ENCODE peak calls at places on chromosomes 1 and 21, in seven cellular contexts. Y is uterus; R is colonic mucosa; Z is H1; O is PC-3; G is CD8-positive, alpha-beta T cell; N is breast epithelium. F is an unnamed sample. For H3K4me1, the result is how much of the 10 kb centered on the place peaks cover.

GRCh38 chr1:116571215-116571919 is 541 bp upstream of the CD58 start:
- DNase-seq in Y (no peak), R (peak), Z (no peak), O (no peak), G (no peak), N (no peak), F (peak)

GRCh38 chr1:7893529-7894180 is 40.8 kb upstream of the UTS2 start:
- DNase-seq in Y (no peak), R (no peak), Z (no peak), O (peak), G (no peak), N (no peak), F (no peak)

GRCh38 chr1:101996830-101997485 is at the start of gene OLFM3:
- DNase-seq in Y (no peak), R (no peak), Z (peak), O (no peak), G (no peak), N (no peak), F (peak)

GRCh38 chr1:917466-918091 is 6.1 kb upstream of the SAMD11 start:
- DNase-seq in Y (no peak), R (no peak), Z (no peak), O (no peak), G (no peak), N (no peak), F (no peak)

GRCh38 chr1:204885790-204886189 is 15.1 kb downstream of the NFASC start:
- DNase-seq in Y (no peak), R (no peak), Z (no peak), O (no peak), G (no peak), N (peak), F (no peak)

GRCh38 chr1:216566809-216567208 is 143.6 kb upstream of the USH2A start:
- DNase-seq in Y (no peak), R (no peak), Z (no peak), O (peak), G (no peak), N (no peak), F (peak)

GRCh38 chr1:245715291-245715701 is 560.5 kb downstream of the KIF26B start:
- DNase-seq in Y (no peak), R (no peak), Z (no peak), O (peak), G (no peak), N (no peak), F (no peak)

GRCh38 chr1:53262000-53262399 is 23.7 kb upstream of the MAGOH start:
- DNase-seq in Y (no peak), R (no peak), Z (no peak), O (no peak), G (no peak), N (no peak), F (no peak)

GRCh38 chr1:242088875-242089274 is 90.0 kb upstream of the MAP1LC3C start:
- DNase-seq in Y (no peak), R (no peak), Z (no peak), O (no peak), G (no peak), N (no peak), F (no peak)

GRCh38 chr1:204780682-204781081 is 90.0 kb upstream of the NFASC start:
- DNase-seq in Y (no peak), R (no peak), Z (no peak), O (peak), G (no peak), N (no peak), F (no peak)

GRCh38 chr1:203593723-203594122 is 32.9 kb upstream of the ATP2B4 start:
- DNase-seq in Y (no peak), R (peak), Z (peak), O (peak), G (peak), N (no peak), F (peak)

GRCh38 chr1:14363707-14364413 is 234.6 kb upstream of the KAZN start:
- DNase-seq in Y (no peak), R (no peak), Z (no peak), O (peak), G (no peak), N (no peak), F (peak)

GRCh38 chr1:213776974-213777373 is 210.8 kb upstream of the PROX1 start:
- DNase-seq in Y (no peak), R (no peak), Z (no peak), O (no peak), G (no peak), N (no peak), F (no peak)

GRCh38 chr1:172279951-172280350 is 140.5 kb upstream of the C1orf105 start:
- DNase-seq in Y (no peak), R (no peak), Z (no peak), O (no peak), G (no peak), N (no peak), F (no peak)

GRCh38 chr1:160710531-160711252 is 930 bp downstream of the CD48 start:
- DNase-seq in Y (no peak), R (no peak), Z (no peak), O (no peak), G (no peak), N (no peak), F (no peak)

GRCh38 chr1:162365284-162366041 is 11.2 kb downstream of the SPATA46 start:
- DNase-seq in Y (no peak), R (no peak), Z (no peak), O (no peak), G (no peak), N (no peak), F (no peak)

GRCh38 chr1:231930257-231930947 is 303.8 kb downstream of the DISC1 start:
- DNase-seq in Y (no peak), R (no peak), Z (no peak), O (no peak), G (no peak), N (no peak), F (no peak)

GRCh38 chr1:171219751-171220385 is 28.4 kb upstream of the FMO1 start:
- DNase-seq in Y (no peak), R (no peak), Z (no peak), O (peak), G (no peak), N (peak), F (peak)

GRCh38 chr1:101653482-101653946 is 343.2 kb downstream of the OLFM3 start:
- DNase-seq in Y (no peak), R (no peak), Z (peak), O (peak), G (no peak), N (no peak), F (peak)

GRCh38 chr21:45985471-45986315 is 4.1 kb downstream of the COL6A1 start:
- DNase-seq in Y (peak), R (no peak), Z (no peak), O (no peak), G (no peak), N (no peak), F (no peak)

GRCh38 chr1:24694380-24694843 is 50.8 kb upstream of the CLIC4 start:
- DNase-seq in Y (no peak), R (no peak), Z (no peak), O (no peak), G (no peak), N (no peak), F (no peak)

GRCh38 chr1:204065174-204065985 is 7.5 kb upstream of the SOX13 start:
- DNase-seq in Y (peak), R (peak), Z (peak), O (peak), G (no peak), N (no peak), F (peak)

GRCh38 chr1:149927535-149928387 is at the start of gene SF3B4:
- DNase-seq in Y (peak), R (peak), Z (peak), O (peak), G (peak), N (peak), F (peak)

GRCh38 chr1:26856181-26856580 is 6.8 kb upstream of the SFN start:
- DNase-seq in Y (no peak), R (no peak), Z (no peak), O (no peak), G (no peak), N (no peak), F (no peak)

DNA sequence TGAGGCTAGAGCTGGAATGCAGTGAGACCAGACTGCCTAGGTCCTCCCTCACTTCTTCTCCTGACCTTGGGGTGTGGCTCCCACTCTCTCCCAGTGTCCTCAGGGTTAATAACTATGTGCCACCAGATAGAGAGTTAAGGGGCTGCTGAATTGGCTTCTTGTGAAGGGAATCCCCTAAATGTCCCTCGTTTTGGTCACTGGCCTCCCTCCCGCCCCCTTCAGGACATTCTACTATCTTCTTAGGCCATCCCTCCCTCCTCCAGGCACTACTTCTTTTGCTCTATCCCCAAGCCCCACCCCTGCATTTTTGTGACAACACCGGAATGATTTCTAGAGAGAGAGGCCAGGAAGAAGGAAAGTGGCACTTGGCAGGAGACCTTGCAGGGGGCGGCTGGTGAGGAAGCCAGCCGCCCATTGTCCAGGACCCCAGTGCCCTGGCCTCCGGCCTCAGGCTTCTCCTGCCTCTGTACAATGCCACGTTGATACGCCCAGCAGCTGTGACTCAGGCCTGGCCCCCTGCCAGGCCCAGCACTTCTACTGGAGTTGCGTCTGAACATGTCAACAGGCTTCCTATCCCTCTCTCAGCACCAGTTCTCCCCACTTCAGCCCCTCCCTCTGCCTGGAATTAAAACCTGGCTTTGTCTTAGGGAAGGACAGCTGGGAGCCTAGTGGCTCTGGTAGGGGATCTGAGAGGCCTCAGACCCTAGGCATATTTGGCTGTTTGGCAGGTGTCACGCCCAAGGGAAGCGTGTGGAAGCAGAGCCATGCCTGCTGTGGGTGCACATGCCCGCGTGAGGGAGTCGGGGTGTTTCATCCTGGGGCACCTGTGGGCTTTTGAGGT is 9.1 kb downstream of the LMNA start:
- DNase-seq in Y (peak), R (peak), Z (peak), O (peak), G (no peak), N (peak), F (peak)
- H3K4me1 ChIP-seq in Y (half or more), R (half or more), Z (under half), O (half or more), G (under half), N (half or more), F (under half)

DNA sequence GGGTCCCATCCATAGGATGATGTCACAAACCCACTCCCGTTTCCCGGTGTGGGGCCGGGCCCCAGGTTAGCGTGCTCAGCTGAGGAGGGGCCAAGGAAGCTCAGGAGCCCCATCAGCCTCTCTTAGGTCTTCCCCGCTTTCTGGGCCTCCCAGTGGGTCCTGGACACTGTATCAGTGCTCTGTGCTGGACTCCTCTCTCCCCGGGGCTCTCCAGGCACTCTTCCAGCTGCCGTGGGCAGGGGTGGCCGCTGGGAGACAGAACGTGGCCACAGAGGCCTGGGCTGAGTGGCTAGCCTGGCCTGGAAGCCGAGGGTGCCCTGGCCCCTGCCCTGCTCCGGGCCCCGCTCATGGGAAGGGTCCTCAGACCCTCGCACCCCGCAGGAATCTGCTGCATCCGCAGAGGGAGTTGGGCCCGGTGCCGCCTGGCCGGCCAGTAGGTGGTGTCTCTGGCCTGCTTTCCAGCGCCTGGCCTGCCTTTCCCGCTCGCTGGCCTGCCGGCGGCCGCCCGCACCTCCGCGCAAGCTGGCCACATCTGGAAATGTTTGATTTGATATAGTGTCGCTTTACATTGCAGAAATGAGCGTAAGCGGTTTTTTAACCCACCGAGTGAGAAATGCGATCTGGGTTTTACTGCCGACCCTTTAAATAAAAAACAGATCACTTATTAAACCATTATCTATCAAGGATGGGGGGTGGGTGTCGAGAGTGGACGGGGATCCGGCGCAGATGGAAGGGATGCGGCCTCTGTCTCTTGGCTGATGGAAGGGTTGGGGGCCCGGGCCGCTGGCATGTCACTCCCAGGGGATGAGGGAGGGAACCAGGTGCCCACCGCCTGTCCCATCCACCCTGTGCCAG is 74.4 kb upstream of the TTC34 start:
- DNase-seq in Y (no peak), R (no peak), Z (no peak), O (peak), G (no peak), N (no peak), F (peak)
- TF ChIP-seq CTCF in Y (peak), R (no peak), Z (no peak), O (peak), G (no peak), N (no peak), F (peak)

GRCh38 chr1:5937373-5937857 is 54.8 kb downstream of the NPHP4 start:
- DNase-seq in Y (no peak), R (no peak), Z (peak), O (no peak), G (no peak), N (no peak), F (no peak)

GRCh38 chr1:5940723-5941407 is 51.4 kb downstream of the NPHP4 start:
- DNase-seq in Y (no peak), R (no peak), Z (no peak), O (no peak), G (no peak), N (no peak), F (no peak)

GRCh38 chr1:5941671-5942070 is 50.6 kb downstream of the NPHP4 start:
- DNase-seq in Y (no peak), R (no peak), Z (peak), O (no peak), G (no peak), N (no peak), F (no peak)

GRCh38 chr1:5938068-5938740 is 54.0 kb downstream of the NPHP4 start:
- DNase-seq in Y (no peak), R (no peak), Z (peak), O (no peak), G (no peak), N (no peak), F (no peak)

GRCh38 chr1:5939268-5940060 is 52.8 kb downstream of the NPHP4 start:
- DNase-seq in Y (no peak), R (no peak), Z (peak), O (no peak), G (no peak), N (no peak), F (no peak)
- H3K4me1 ChIP-seq in Y (under half), R (under half), Z (under half), O (under half), G (under half), N (under half), F (under half)

GRCh38 chr1:22365331-22366295 is 86.0 kb upstream of the ZBTB40 start:
- DNase-seq in Y (no peak), R (no peak), Z (no peak), O (no peak), G (no peak), N (no peak), F (peak)

GRCh38 chr1:22364764-22365163 is 86.9 kb upstream of the ZBTB40 start:
- DNase-seq in Y (no peak), R (no peak), Z (no peak), O (no peak), G (no peak), N (no peak), F (peak)

GRCh38 chr1:22363403-22364325 is 88.0 kb upstream of the ZBTB40 start:
- DNase-seq in Y (no peak), R (no peak), Z (no peak), O (no peak), G (no peak), N (no peak), F (no peak)

GRCh38 chr1:22364326-22364650 is 87.4 kb upstream of the ZBTB40 start:
- DNase-seq in Y (no peak), R (no peak), Z (no peak), O (no peak), G (no peak), N (no peak), F (no peak)

DNA sequence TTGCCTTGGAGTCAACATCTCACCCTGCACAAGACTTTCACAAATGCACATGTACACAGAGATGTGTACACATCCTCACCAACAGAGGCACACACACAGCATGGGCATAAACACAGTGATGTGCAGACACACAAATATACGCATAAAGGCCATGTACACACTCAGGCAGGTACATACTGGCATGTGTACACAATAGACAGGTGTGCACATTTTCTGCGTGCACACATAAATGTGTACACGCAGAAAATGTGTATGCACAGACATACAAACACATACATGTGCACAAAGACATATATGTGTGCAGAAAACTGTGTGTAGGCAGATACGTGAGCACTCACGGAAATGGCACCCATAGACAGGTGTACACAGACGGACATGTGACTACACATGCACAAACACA is 85.3 kb upstream of the ZBTB40 start:
- DNase-seq in Y (no peak), R (no peak), Z (no peak), O (no peak), G (no peak), N (no peak), F (no peak)
- TF ChIP-seq CTCF in Y (no peak), R (no peak), Z (no peak), O (no peak), G (no peak), N (no peak), F (no peak)

DNA sequence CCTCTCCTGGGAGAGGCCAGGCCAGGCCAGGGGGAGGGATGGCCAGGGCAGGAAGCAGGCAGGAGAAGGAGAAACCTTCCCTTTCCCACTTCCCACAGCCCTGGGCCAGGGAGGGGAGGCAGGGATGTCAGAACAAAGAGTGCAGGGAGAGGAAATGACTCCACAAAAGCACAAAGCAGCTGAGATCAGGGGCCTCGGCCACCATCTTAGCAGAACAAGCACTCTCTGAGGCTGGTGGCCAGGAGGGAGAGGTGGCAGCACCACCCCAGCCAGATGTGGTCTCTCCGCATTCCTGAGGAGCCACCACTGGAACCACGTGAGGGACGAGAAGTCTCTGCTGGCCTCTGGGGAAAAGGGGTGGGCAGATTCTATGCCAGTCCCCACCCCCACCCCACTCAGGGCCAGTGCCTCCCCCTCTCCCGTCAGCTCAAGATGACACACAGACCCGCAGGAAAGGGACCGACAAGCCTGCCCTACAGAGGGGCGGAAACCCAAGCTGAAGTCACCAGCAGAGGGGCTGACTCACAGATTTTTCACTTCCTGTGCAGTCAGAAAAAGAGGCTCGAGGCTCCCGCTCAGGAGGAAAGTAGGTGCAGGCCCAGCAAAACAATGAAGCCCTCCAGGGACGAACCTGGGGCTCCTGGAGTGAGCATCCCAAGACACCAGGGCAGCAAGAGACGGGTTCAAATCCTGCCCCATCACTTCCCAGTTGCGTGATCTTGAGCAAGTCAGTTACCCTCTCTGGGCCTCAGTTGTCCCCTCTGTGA is 24.1 kb upstream of the ALDH4A1 start:
- DNase-seq in Y (peak), R (peak), Z (no peak), O (peak), G (peak), N (peak), F (no peak)
- H3K4me1 ChIP-seq in Y (under half), R (under half), Z (under half), O (half or more), G (half or more), N (under half), F (under half)

GRCh38 chr1:243982451-243983018 is 68.5 kb upstream of the ZBTB18 start:
- DNase-seq in Y (no peak), R (no peak), Z (peak), O (no peak), G (no peak), N (no peak), F (peak)
- TF ChIP-seq CTCF in Y (no peak), R (no peak), Z (peak), O (no peak), G (no peak), N (no peak), F (peak)

GRCh38 chr1:145988773-145989172 is 7.6 kb downstream of the TXNIP start:
- DNase-seq in Y (peak), R (no peak), Z (no peak), O (no peak), G (no peak), N (no peak), F (no peak)
- H3K4me1 ChIP-seq in Y (under half), R (under half), Z (under half), O (under half), G (half or more), N (under half), F (under half)

GRCh38 chr1:166785987-166786386 is 53.3 kb upstream of the POGK start:
- DNase-seq in Y (no peak), R (no peak), Z (no peak), O (no peak), G (no peak), N (no peak), F (peak)
- TF ChIP-seq CTCF in Y (no peak), R (no peak), Z (peak), O (peak), G (no peak), N (no peak), F (peak)

GRCh38 chr1:15577691-15578090 is 7.2 kb downstream of the AGMAT start:
- DNase-seq in Y (no peak), R (no peak), Z (no peak), O (no peak), G (no peak), N (no peak), F (no peak)
- H3K4me1 ChIP-seq in Y (under half), R (under half), Z (under half), O (under half), G (under half), N (under half), F (under half)

GRCh38 chr1:226569879-226570547 is 21.4 kb downstream of the STUM start:
- DNase-seq in Y (no peak), R (no peak), Z (peak), O (peak), G (no peak), N (no peak), F (peak)
- TF ChIP-seq CTCF in Y (no peak), R (no peak), Z (peak), O (peak), G (peak), N (no peak), F (peak)